ENCODE peak calls at places on chromosomes 1 and 21, in four cellular contexts. K, I, Z and J are unnamed samples.
A peak's percentile ranks its signal among the peaks of the same experiment; 100 is the strongest.

GRCh38 chr1:27727126-27727525 is 1.4 kb downstream of the FAM76A start:
- DNase-seq in K (no peak), I (no peak), Z (no peak), J (no peak)

GRCh38 chr1:236509203-236509602 is 14.6 kb upstream of the LGALS8 start:
- DNase-seq in K (no peak), I (no peak), Z (no peak), J (no peak)

GRCh38 chr1:74162333-74162732 is 35.6 kb downstream of the LRRIQ3 start:
- DNase-seq in K (no peak), I (no peak), Z (no peak), J (no peak)

GRCh38 chr1:234357831-234358230 is 15.4 kb upstream of the COA6 start:
- DNase-seq in K (no peak), I (no peak), Z (no peak), J (no peak)

GRCh38 chr1:156945881-156946661 is 25.6 kb downstream of the LRRC71 start:
- DNase-seq in K (peak; percentile 43), I (peak; percentile 11), Z (peak; percentile 31), J (no peak)

GRCh38 chr21:44510508-44511218 is 29.3 kb downstream of the KRTAP10-1 start:
- DNase-seq in K (no peak), I (peak; percentile 62), Z (peak; percentile 75), J (peak; percentile 41)

GRCh38 chr1:54996869-54997710 is 1.6 kb upstream of the BSND start:
- DNase-seq in K (no peak), I (no peak), Z (no peak), J (no peak)

GRCh38 chr1:55589656-55590297 is 374.6 kb upstream of the USP24 start:
- DNase-seq in K (no peak), I (no peak), Z (no peak), J (no peak)

GRCh38 chr1:36764796-36765195 is 269.5 kb downstream of the GRIK3 start:
- DNase-seq in K (no peak), I (no peak), Z (no peak), J (no peak)

GRCh38 chr1:89670168-89670567 is 37.2 kb downstream of the LRRC8C start:
- DNase-seq in K (no peak), I (no peak), Z (no peak), J (no peak)

GRCh38 chr1:25954371-25954938 is 43.4 kb downstream of the PAFAH2 start:
- DNase-seq in K (no peak), I (no peak), Z (no peak), J (no peak)

GRCh38 chr1:114482585-114482984 is 28.4 kb downstream of the TRIM33 start:
- DNase-seq in K (no peak), I (no peak), Z (no peak), J (no peak)

GRCh38 chr1:212635141-212635601 is 26.6 kb downstream of the ATF3 start:
- DNase-seq in K (peak; percentile 37), I (peak; percentile 35), Z (no peak), J (no peak)

GRCh38 chr1:184541537-184542152 is 154.8 kb downstream of the C1orf21 start:
- DNase-seq in K (no peak), I (no peak), Z (no peak), J (no peak)

GRCh38 chr1:184545601-184546000 is 158.8 kb downstream of the C1orf21 start:
- DNase-seq in K (no peak), I (no peak), Z (no peak), J (no peak)

GRCh38 chr1:184536246-184536985 is 149.6 kb downstream of the C1orf21 start:
- DNase-seq in K (no peak), I (no peak), Z (no peak), J (peak; percentile 5)

GRCh38 chr1:184539580-184539979 is 152.8 kb downstream of the C1orf21 start:
- DNase-seq in K (no peak), I (no peak), Z (no peak), J (no peak)

DNA sequence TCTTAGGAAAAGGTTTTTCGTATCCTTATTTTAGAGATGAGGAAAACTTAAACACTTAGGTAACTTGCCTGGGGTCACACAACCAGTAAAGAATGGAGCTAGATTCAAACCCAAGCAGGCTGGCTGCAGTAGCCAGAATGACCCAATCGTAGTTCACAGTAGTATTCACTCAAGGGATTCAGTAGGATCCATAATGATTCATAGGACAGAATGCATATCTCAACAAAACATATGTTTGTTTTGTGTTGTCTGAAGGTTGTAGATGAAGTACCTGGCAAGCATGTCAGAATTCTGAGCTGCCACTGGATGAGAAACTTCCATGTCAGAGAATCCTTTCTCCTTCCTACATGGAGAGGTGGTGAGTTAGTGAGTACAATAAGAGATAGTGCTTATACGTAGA is 155.5 kb downstream of the C1orf21 start:
- DNase-seq in K (no peak), I (no peak), Z (no peak), J (no peak)
- TF ChIP-seq EP300 in K (no peak), I (no peak), Z (no peak), J (no peak)

GRCh38 chr1:40899230-40899870 is 37.2 kb upstream of the CITED4 start:
- DNase-seq in K (no peak), I (peak; percentile 64), Z (no peak), J (no peak)
- TF ChIP-seq EP300 in K (no peak), I (no peak), Z (no peak), J (no peak)

GRCh38 chr1:154955039-154955717 is 721 bp downstream of the PBXIP1 start:
- DNase-seq in K (no peak), I (peak; percentile 71), Z (peak; percentile 82), J (no peak)
- TF ChIP-seq EP300 in K (no peak), I (no peak), Z (no peak), J (no peak)

GRCh38 chr1:91712981-91713841 is 172.7 kb downstream of the TGFBR3 start:
- DNase-seq in K (no peak), I (peak; percentile 53), Z (peak; percentile 37), J (no peak)
- TF ChIP-seq EP300 in K (no peak), I (no peak), Z (no peak), J (no peak)

DNA sequence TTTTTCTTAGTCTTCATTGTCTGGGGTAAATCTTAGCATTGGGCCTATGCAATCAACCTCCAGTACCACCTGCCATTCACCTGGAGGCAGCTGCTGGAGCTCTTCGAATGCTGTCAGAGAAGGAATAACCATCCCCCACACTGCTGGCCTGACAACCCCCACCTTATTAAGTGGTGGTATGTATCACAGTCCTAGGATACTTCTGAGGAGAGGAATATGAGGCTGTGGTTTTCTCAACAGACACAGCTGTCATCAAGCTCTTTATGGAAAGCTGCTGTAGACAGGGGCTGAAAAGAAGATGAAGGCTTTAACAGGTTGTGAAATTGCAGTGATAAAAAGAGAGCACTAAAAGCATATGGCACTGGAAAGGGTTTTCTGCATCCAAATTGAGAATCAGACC is 61.7 kb downstream of the TSEN15 start:
- DNase-seq in K (no peak), I (no peak), Z (no peak), J (no peak)
- TF ChIP-seq EP300 in K (no peak), I (no peak), Z (no peak), J (no peak)

DNA sequence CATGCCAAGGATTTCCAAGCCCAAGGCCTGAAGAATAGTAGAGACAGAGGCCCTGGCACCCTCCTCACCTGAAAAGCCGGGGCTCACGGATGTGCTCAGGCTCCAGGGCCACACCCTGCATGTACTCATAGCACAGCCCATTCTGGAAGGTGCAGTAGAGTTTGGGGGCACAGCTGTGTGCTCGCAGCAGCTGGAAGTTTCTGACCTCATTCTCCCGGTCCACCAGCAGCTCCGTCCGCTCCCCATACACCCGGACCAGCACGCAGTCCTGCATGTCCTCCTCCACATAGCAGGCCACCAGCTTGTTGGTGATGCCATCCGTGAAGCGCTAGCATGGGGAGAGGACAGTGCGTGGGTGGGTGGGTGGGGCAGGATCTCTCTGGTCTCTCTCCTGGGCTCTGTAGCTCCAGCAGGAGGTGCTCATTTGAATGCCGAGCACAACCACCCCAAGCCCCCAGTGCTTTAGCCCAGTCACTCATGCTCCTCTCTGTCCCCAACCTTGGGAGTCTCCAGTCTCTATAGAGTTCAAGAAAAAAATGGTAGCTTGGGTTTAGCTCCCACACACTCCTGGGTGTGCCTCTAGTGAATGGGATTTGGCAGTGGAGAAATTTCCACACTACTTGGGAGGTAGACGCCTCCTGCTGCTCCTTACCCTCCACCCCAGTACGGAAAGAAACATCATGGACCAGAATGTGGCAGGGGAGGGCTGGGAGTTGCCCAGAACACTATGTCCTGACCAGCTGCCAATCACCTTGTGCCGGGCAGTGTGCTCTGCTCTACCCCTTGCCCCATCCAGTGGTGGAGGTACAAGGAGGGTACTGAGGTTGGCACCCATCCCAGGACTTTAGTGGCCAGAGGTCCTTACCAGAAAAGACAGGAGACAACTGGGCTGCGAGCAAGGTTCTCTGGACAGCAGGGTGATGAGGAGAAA is 1.9 kb downstream of the ETNK2 start:
- DNase-seq in K (no peak), I (no peak), Z (no peak), J (no peak)
- TF ChIP-seq EP300 in K (no peak), I (no peak), Z (no peak), J (no peak)

GRCh38 chr1:207870279-207871031 is 40.5 kb downstream of the CD34 start:
- DNase-seq in K (no peak), I (no peak), Z (no peak), J (no peak)

GRCh38 chr1:207875532-207875931 is 35.4 kb downstream of the CD34 start:
- DNase-seq in K (no peak), I (no peak), Z (no peak), J (no peak)

GRCh38 chr1:207871117-207871649 is 39.7 kb downstream of the CD34 start:
- DNase-seq in K (no peak), I (no peak), Z (no peak), J (no peak)

GRCh38 chr1:207872655-207873054 is 38.3 kb downstream of the CD34 start:
- DNase-seq in K (no peak), I (no peak), Z (no peak), J (no peak)

GRCh38 chr1:207873055-207873890 is 37.7 kb downstream of the CD34 start:
- DNase-seq in K (no peak), I (no peak), Z (no peak), J (no peak)
- TF ChIP-seq EP300 in K (no peak), I (no peak), Z (no peak), J (no peak)

GRCh38 chr1:6490181-6491075 is 1.0 kb downstream of the PLEKHG5 start:
- DNase-seq in K (no peak), I (peak; percentile 67), Z (peak; percentile 84), J (peak; percentile 62)
- TF ChIP-seq EP300 in K (no peak), I (no peak), Z (no peak), J (no peak)

DNA sequence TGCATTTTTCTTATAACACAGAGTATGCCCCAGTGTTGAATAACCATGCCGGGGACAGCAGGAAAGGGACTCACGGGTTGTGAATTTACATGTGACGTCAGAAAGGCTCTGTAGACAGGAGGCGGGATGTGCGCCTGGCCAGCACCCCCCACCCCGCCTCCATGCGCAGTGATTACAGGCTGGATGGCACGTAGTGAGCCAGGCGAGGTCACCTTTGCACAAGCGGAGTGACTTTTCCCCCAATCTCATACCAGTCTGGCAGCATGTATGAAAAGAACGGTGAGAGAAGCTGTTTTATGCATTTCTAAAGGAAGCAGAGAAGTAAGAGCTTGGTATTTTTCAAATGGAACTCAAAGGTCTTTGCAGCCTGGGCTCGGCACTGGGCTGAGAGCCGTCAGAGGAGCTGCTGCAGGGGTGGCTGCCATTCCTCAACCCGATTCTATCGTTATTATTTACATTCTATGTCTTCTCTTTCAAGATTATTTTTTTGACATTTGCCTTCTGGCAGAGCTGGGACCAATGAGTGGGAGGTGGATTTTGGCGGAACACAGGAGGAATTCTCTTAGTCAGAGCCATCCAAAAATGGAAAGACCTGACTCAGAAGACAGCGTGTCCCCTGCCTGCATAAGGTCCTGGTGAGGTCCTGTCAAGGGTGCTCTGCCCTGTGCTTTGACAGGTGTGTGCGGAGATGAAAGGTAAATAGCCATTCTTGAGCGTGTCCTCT is 115.6 kb upstream of the SLC45A1 start:
- DNase-seq in K (no peak), I (peak; percentile 54), Z (peak; percentile 54), J (peak; percentile 90)
- TF ChIP-seq EP300 in K (peak; percentile 87), I (no peak), Z (peak; percentile 65), J (no peak)

GRCh38 chr1:158021721-158022120 is 28.3 kb downstream of the KIRREL1 start:
- DNase-seq in K (no peak), I (no peak), Z (no peak), J (no peak)
- TF ChIP-seq EP300 in K (no peak), I (no peak), Z (no peak), J (no peak)